ENCODE peak calls at places on chromosomes 1 and 21, in five cellular contexts. One of them, this sample, is unnamed.

GRCh38 chr1:161792740-161793139 is 26.6 kb downstream of the ATF6 start:
- DNase-seq in lower leg skin: no peak
- DNase-seq in thyroid gland: no peak
- DNase-seq in pancreas: no peak
- DNase-seq in WTC11: no peak
- DNase-seq in this sample: no peak

GRCh38 chr1:18140411-18140810 is 32.8 kb downstream of the IGSF21 start:
- DNase-seq in lower leg skin: no peak
- DNase-seq in WTC11: no peak
- DNase-seq in thyroid gland: no peak
- DNase-seq in pancreas: no peak
- DNase-seq in this sample: no peak

GRCh38 chr1:234242091-234242490 is 131.2 kb upstream of the COA6 start:
- DNase-seq in thyroid gland: no peak
- DNase-seq in lower leg skin: no peak
- DNase-seq in pancreas: no peak
- DNase-seq in WTC11: no peak
- DNase-seq in this sample: no peak

GRCh38 chr1:224615861-224616760 is at the start of gene CNIH3:
- DNase-seq in WTC11: peak
- DNase-seq in thyroid gland: peak
- DNase-seq in lower leg skin: no peak
- DNase-seq in pancreas: peak
- DNase-seq in this sample: no peak

GRCh38 chr1:20136249-20136648 is 2.9 kb upstream of the PLA2G2F start:
- DNase-seq in thyroid gland: no peak
- DNase-seq in pancreas: no peak
- DNase-seq in WTC11: no peak
- DNase-seq in lower leg skin: no peak
- DNase-seq in this sample: no peak

GRCh38 chr1:37332126-37332525 is 142.3 kb upstream of the ZC3H12A start:
- DNase-seq in thyroid gland: no peak
- DNase-seq in pancreas: no peak
- DNase-seq in lower leg skin: no peak
- DNase-seq in WTC11: no peak
- DNase-seq in this sample: no peak

GRCh38 chr1:248822148-248823032 is 3.3 kb downstream of the SH3BP5L start:
- DNase-seq in lower leg skin: peak
- DNase-seq in pancreas: no peak
- DNase-seq in WTC11: no peak
- DNase-seq in thyroid gland: no peak
- DNase-seq in this sample: no peak

GRCh38 chr1:180231506-180232420 is 1.7 kb downstream of the LHX4 start:
- DNase-seq in pancreas: no peak
- DNase-seq in WTC11: peak
- DNase-seq in thyroid gland: peak
- DNase-seq in lower leg skin: no peak
- DNase-seq in this sample: no peak

GRCh38 chr1:235822685-235823084 is 44.0 kb downstream of the LYST start:
- DNase-seq in WTC11: no peak
- DNase-seq in thyroid gland: no peak
- DNase-seq in lower leg skin: no peak
- DNase-seq in pancreas: no peak
- DNase-seq in this sample: no peak

GRCh38 chr21:45078877-45079281 is 4.5 kb downstream of the ADARB1 start:
- DNase-seq in thyroid gland: peak
- DNase-seq in pancreas: no peak
- DNase-seq in WTC11: no peak
- DNase-seq in lower leg skin: no peak
- DNase-seq in this sample: no peak

GRCh38 chr1:38926091-38926490 is 15.5 kb downstream of the RHBDL2 start:
- DNase-seq in thyroid gland: no peak
- DNase-seq in pancreas: no peak
- DNase-seq in WTC11: no peak
- DNase-seq in lower leg skin: no peak
- DNase-seq in this sample: no peak

GRCh38 chr1:208172389-208173140 is 71.6 kb downstream of the PLXNA2 start:
- DNase-seq in WTC11: no peak
- DNase-seq in thyroid gland: no peak
- DNase-seq in pancreas: no peak
- DNase-seq in lower leg skin: no peak
- DNase-seq in this sample: no peak

GRCh38 chr1:72000809-72001208 is 281.5 kb downstream of the NEGR1 start:
- DNase-seq in WTC11: no peak
- DNase-seq in thyroid gland: no peak
- DNase-seq in pancreas: no peak
- DNase-seq in lower leg skin: no peak
- DNase-seq in this sample: no peak

GRCh38 chr21:38853421-38853919 is 47.7 kb downstream of the ETS2 start:
- DNase-seq in thyroid gland: no peak
- DNase-seq in pancreas: peak
- DNase-seq in WTC11: no peak
- DNase-seq in lower leg skin: peak
- DNase-seq in this sample: peak

GRCh38 chr1:182888736-182889531 is 49.8 kb downstream of the DHX9 start:
- DNase-seq in thyroid gland: no peak
- DNase-seq in lower leg skin: no peak
- DNase-seq in pancreas: no peak
- DNase-seq in WTC11: no peak
- DNase-seq in this sample: no peak

GRCh38 chr1:246448373-246448772 is 58.7 kb downstream of the SMYD3 start:
- DNase-seq in thyroid gland: no peak
- DNase-seq in WTC11: no peak
- DNase-seq in pancreas: no peak
- DNase-seq in lower leg skin: no peak
- DNase-seq in this sample: no peak

GRCh38 chr1:87143413-87144135 is 185.1 kb upstream of the LMO4 start:
- DNase-seq in pancreas: no peak
- DNase-seq in thyroid gland: no peak
- DNase-seq in WTC11: no peak
- DNase-seq in lower leg skin: no peak
- DNase-seq in this sample: no peak

GRCh38 chr1:246417813-246418564 is 89.1 kb downstream of the SMYD3 start:
- DNase-seq in pancreas: no peak
- DNase-seq in WTC11: no peak
- DNase-seq in thyroid gland: no peak
- DNase-seq in lower leg skin: no peak
- DNase-seq in this sample: no peak

GRCh38 chr1:110756506-110756905 is 81.8 kb upstream of the KCNA3 start:
- DNase-seq in pancreas: no peak
- DNase-seq in WTC11: no peak
- DNase-seq in lower leg skin: no peak
- DNase-seq in thyroid gland: no peak
- DNase-seq in this sample: no peak

GRCh38 chr1:26761217-26761616 is 26.5 kb upstream of the PIGV start:
- DNase-seq in thyroid gland: no peak
- DNase-seq in WTC11: no peak
- DNase-seq in pancreas: no peak
- DNase-seq in lower leg skin: no peak
- DNase-seq in this sample: no peak

GRCh38 chr1:110674337-110675059 is at the start of gene KCNA3:
- DNase-seq in thyroid gland: peak
- DNase-seq in WTC11: peak
- DNase-seq in pancreas: no peak
- DNase-seq in lower leg skin: no peak
- DNase-seq in this sample: peak

GRCh38 chr1:33042836-33043235 is 6.2 kb upstream of the AK2 start:
- DNase-seq in lower leg skin: no peak
- DNase-seq in thyroid gland: no peak
- DNase-seq in WTC11: no peak
- DNase-seq in pancreas: no peak
- DNase-seq in this sample: no peak

GRCh38 chr1:35809156-35810095 is 1.6 kb downstream of the AGO4 start:
- DNase-seq in lower leg skin: no peak
- DNase-seq in pancreas: no peak
- DNase-seq in WTC11: no peak
- DNase-seq in thyroid gland: no peak
- DNase-seq in this sample: no peak

GRCh38 chr1:230883964-230884363 is 15.6 kb upstream of the C1orf198 start:
- DNase-seq in lower leg skin: no peak
- DNase-seq in thyroid gland: no peak
- DNase-seq in WTC11: no peak
- DNase-seq in pancreas: no peak
- DNase-seq in this sample: no peak

GRCh38 chr1:1938613-1939295 is 19.7 kb upstream of the TMEM52 start:
- DNase-seq in pancreas: no peak
- DNase-seq in lower leg skin: no peak
- DNase-seq in thyroid gland: no peak
- DNase-seq in WTC11: no peak
- DNase-seq in this sample: no peak

GRCh38 chr1:87274851-87275250 is 53.8 kb upstream of the LMO4 start:
- DNase-seq in pancreas: no peak
- DNase-seq in WTC11: no peak
- DNase-seq in lower leg skin: no peak
- DNase-seq in thyroid gland: no peak
- DNase-seq in this sample: no peak

GRCh38 chr1:87869563-87869962 is 540.9 kb downstream of the LMO4 start:
- DNase-seq in pancreas: no peak
- DNase-seq in lower leg skin: no peak
- DNase-seq in WTC11: no peak
- DNase-seq in thyroid gland: no peak
- DNase-seq in this sample: no peak

GRCh38 chr1:234398849-234399381 is 25.7 kb downstream of the COA6 start:
- DNase-seq in lower leg skin: no peak
- DNase-seq in WTC11: no peak
- DNase-seq in pancreas: no peak
- DNase-seq in thyroid gland: no peak
- DNase-seq in this sample: no peak

GRCh38 chr1:30427545-30427944 is 295.8 kb downstream of the MATN1 start:
- DNase-seq in thyroid gland: no peak
- DNase-seq in lower leg skin: no peak
- DNase-seq in WTC11: no peak
- DNase-seq in pancreas: no peak
- DNase-seq in this sample: no peak

GRCh38 chr1:184945034-184945433 is 29.3 kb downstream of the NIBAN1 start:
- DNase-seq in thyroid gland: no peak
- DNase-seq in lower leg skin: no peak
- DNase-seq in WTC11: no peak
- DNase-seq in pancreas: no peak
- DNase-seq in this sample: no peak

GRCh38 chr21:27571706-27572105 is 604.8 kb upstream of the ADAMTS5 start:
- DNase-seq in thyroid gland: no peak
- DNase-seq in WTC11: no peak
- DNase-seq in lower leg skin: no peak
- DNase-seq in pancreas: no peak
- DNase-seq in this sample: no peak

GRCh38 chr21:34889287-34889536 is 159.9 kb downstream of the RUNX1 start:
- DNase-seq in lower leg skin: peak
- DNase-seq in WTC11: peak
- DNase-seq in pancreas: no peak
- DNase-seq in thyroid gland: no peak
- DNase-seq in this sample: peak

GRCh38 chr1:55304306-55304705 is 89.1 kb upstream of the USP24 start:
- DNase-seq in lower leg skin: no peak
- DNase-seq in WTC11: no peak
- DNase-seq in thyroid gland: no peak
- DNase-seq in pancreas: no peak
- DNase-seq in this sample: no peak

GRCh38 chr21:46212721-46213484 is 15.7 kb downstream of the LSS start:
- DNase-seq in WTC11: peak
- DNase-seq in thyroid gland: no peak
- DNase-seq in lower leg skin: no peak
- DNase-seq in pancreas: no peak
- DNase-seq in this sample: no peak
- TF ChIP-seq CTCF in WTC11: no peak
- TF ChIP-seq CTCF in thyroid gland: no peak
- TF ChIP-seq CTCF in lower leg skin: no peak
- TF ChIP-seq CTCF in pancreas: no peak
- TF ChIP-seq CTCF in this sample: no peak

GRCh38 chr1:226388131-226388530 is 19.8 kb downstream of the PARP1 start:
- DNase-seq in pancreas: no peak
- DNase-seq in thyroid gland: no peak
- DNase-seq in WTC11: no peak
- DNase-seq in lower leg skin: no peak
- DNase-seq in this sample: no peak
- TF ChIP-seq CTCF in pancreas: no peak
- TF ChIP-seq CTCF in thyroid gland: no peak
- TF ChIP-seq CTCF in WTC11: no peak
- TF ChIP-seq CTCF in lower leg skin: no peak
- TF ChIP-seq CTCF in this sample: no peak

DNA sequence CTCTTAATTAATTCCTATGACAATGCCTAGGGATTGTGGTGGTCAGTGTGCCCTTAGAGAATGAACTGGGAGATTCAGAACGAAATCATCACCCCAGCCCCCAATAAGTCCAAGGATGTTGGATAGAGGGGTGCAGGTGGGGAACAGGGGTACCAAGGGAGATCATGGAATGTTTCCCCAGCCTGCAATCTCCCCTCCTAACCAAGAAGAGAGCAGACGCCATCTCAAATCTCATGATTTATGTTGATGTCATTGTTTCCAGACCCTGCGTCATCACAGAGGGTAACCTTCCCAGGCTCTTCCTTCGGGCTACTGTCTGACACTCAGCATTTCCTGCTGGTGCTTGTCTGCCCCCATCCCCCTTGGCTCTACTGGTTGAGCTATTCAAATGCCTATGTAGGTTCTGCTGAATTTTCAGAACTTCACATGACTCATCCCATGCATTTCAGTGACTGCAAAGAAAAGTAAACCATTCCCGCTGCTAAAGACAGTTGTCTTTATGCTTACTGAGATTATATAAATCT is 24.7 kb upstream of the ITPKB start:
- DNase-seq in thyroid gland: no peak
- DNase-seq in pancreas: no peak
- DNase-seq in lower leg skin: no peak
- DNase-seq in WTC11: peak
- DNase-seq in this sample: no peak
- TF ChIP-seq CTCF in thyroid gland: no peak
- TF ChIP-seq CTCF in pancreas: no peak
- TF ChIP-seq CTCF in lower leg skin: no peak
- TF ChIP-seq CTCF in WTC11: no peak
- TF ChIP-seq CTCF in this sample: no peak

DNA sequence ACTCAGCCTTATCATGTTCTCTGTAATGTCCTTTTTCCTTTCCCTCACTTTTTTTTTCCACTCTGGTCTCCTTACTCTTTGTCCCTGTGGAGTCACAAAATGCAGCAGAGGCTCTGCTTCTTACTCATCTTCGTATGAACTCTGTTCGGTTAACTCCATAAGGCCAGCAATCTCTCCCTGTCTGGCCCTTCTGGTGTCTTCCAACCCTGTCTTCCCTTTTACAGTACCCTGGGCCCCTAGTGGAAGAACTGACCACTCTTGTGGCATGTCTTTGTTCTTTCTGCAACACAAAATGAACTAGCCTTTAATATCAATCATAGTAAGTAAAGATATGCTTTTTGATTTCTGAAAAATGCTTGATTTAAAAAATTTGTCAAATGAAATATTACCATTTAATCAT is 7.1 kb downstream of the CD101 start:
- DNase-seq in pancreas: no peak
- DNase-seq in thyroid gland: no peak
- DNase-seq in WTC11: no peak
- DNase-seq in lower leg skin: no peak
- DNase-seq in this sample: no peak
- TF ChIP-seq CTCF in pancreas: no peak
- TF ChIP-seq CTCF in thyroid gland: no peak
- TF ChIP-seq CTCF in WTC11: no peak
- TF ChIP-seq CTCF in lower leg skin: no peak
- TF ChIP-seq CTCF in this sample: no peak